ENCODE peak calls at places on chromosomes 4 and X, in four cellular contexts. C, R, T and P are unnamed samples.

GRCh38 chrX:47179928-47180255 is 13.7 kb upstream of the UBA1 start:
- DNase-seq in T (no peak), R (no peak), C (no peak), P (no peak)

GRCh38 chr4:77618383-77619241 is 13.0 kb downstream of the CXCL13 start:
- DNase-seq in C (peak), R (peak), T (peak), P (peak)

GRCh38 chrX:24253030-24253429 is 60.8 kb downstream of the SUPT20HL2 start:
- DNase-seq in R (no peak), C (no peak), T (no peak), P (no peak)

GRCh38 chr4:1981251-1982055 is 27.3 kb downstream of the NELFA start:
- DNase-seq in T (no peak), C (peak), R (no peak), P (no peak)

GRCh38 chr4:37528161-37528560 is 158.0 kb downstream of the RELL1 start:
- DNase-seq in T (no peak), R (no peak), C (peak), P (no peak)

GRCh38 chrX:33465137-33465536 is 253.8 kb upstream of the DMD start:
- DNase-seq in T (no peak), C (peak), R (no peak), P (no peak)

GRCh38 chrX:30620980-30621716 is 32.1 kb upstream of the GK start:
- DNase-seq in R (no peak), T (no peak), C (peak), P (no peak)

GRCh38 chr4:6391852-6392188 is 80.6 kb downstream of the PPP2R2C start:
- DNase-seq in R (no peak), C (no peak), T (no peak), P (no peak)

GRCh38 chr4:113278324-113278934 is 229.0 kb downstream of the ANK2 start:
- DNase-seq in T (no peak), R (peak), C (peak), P (peak)

GRCh38 chr4:152938237-152938969 is 2.3 kb downstream of the FHDC1 start:
- DNase-seq in T (no peak), C (no peak), R (no peak), P (no peak)

GRCh38 chrX:9447906-9448305 is 17.0 kb upstream of the TBL1X start:
- DNase-seq in T (no peak), C (no peak), R (no peak), P (no peak)

GRCh38 chr4:37389967-37390580 is 145.5 kb downstream of the NWD2 start:
- DNase-seq in R (no peak), T (no peak), C (peak), P (no peak)

GRCh38 chrX:106247162-106247561 is 79.1 kb downstream of the PWWP3B start:
- DNase-seq in T (no peak), C (peak), R (no peak), P (no peak)

GRCh38 chr4:165207431-165208321 is at the start of gene KLHL2:
- DNase-seq in R (peak), C (peak), T (peak), P (peak)

GRCh38 chr4:176443117-176443516 is 123.4 kb downstream of the SPCS3 start:
- DNase-seq in T (no peak), C (peak), R (no peak), P (no peak)

GRCh38 chr4:177411996-177412395 is 30.2 kb downstream of the AGA start:
- DNase-seq in R (no peak), T (no peak), C (no peak), P (no peak)

GRCh38 chrX:10972731-10973130 is 138.4 kb upstream of the HCCS start:
- DNase-seq in R (no peak), T (no peak), C (peak), P (no peak)

GRCh38 chrX:427812-428725 is 41.4 kb upstream of the PPP2R3B start:
- DNase-seq in R (no peak), T (no peak), C (peak), P (peak)

GRCh38 chr4:119585771-119586170 is 42.8 kb downstream of the PDE5A start:
- DNase-seq in T (no peak), R (no peak), C (peak), P (no peak)

GRCh38 chr4:108036252-108036651 is 46.6 kb downstream of the HADH start:
- DNase-seq in R (no peak), C (no peak), T (no peak), P (no peak)

GRCh38 chrX:16826207-16826606 is 39.9 kb downstream of the TXLNG start:
- DNase-seq in C (peak), T (no peak), R (no peak), P (no peak)

GRCh38 chr4:14924945-14925344 is 77.3 kb upstream of the CPEB2 start:
- DNase-seq in R (no peak), T (no peak), C (no peak), P (no peak)

GRCh38 chr4:6561706-6562371 is 13.2 kb upstream of the MAN2B2 start:
- DNase-seq in C (peak), T (no peak), R (no peak), P (no peak)

GRCh38 chr4:153028535-153028934 is 92.4 kb downstream of the FHDC1 start:
- DNase-seq in R (no peak), C (no peak), T (no peak), P (no peak)

GRCh38 chrX:14777484-14777883 is 95.4 kb downstream of the FANCB start:
- DNase-seq in T (no peak), C (peak), R (no peak), P (no peak)